ENCODE peak calls at places on chromosome 22, in nine cellular contexts. Q is NCI-H1092; P is activated naive CD8-positive, alpha-beta T cell treated with anti-CD3 and anti-CD28 coated beads, Interleukin-2, amount 50 U/mL, for 24 hours; A is anterior cingulate cortex; D is SW 1271; J is stimulated activated CD4-positive, alpha-beta T cell treated with anti-CD3 and anti-CD28 coated beads, Interleukin-4, amount 100 ng/mL, for 24 hours; R is HEK293T; T is aorta; Y is amniotic stem cell. M is an unnamed sample.

GRCh38 chr22:43136255-43136654 is 6.9 kb downstream of the MCAT start:
- DNase-seq in J (peak; percentile 28), D (no peak), Y (no peak), A (no peak), Q (no peak), P (peak; percentile 53), R (peak; percentile 65), T (no peak), M (no peak)

GRCh38 chr22:49437956-49438355 is 389.7 kb downstream of the BRD1 start:
- DNase-seq in R (no peak), Q (no peak), P (no peak), D (no peak), T (no peak), Y (no peak), J (no peak), A (no peak), M (no peak)

GRCh38 chr22:44730490-44731356 is 21.7 kb upstream of the ARHGAP8 start:
- DNase-seq in T (no peak), P (no peak), D (no peak), Q (no peak), A (no peak), J (no peak), R (no peak), Y (no peak), M (no peak)

GRCh38 chr22:48376936-48377335 is 1450.7 kb downstream of the BRD1 start:
- DNase-seq in R (no peak), J (no peak), A (no peak), T (no peak), Y (no peak), P (no peak), D (no peak), Q (no peak), M (no peak)

GRCh38 chr22:48492371-48493320 is 1335.0 kb downstream of the BRD1 start:
- DNase-seq in P (peak; percentile 43), Y (peak; percentile 27), A (peak; percentile 59), R (peak; percentile 49), J (peak; percentile 14), T (peak; percentile 57), Q (no peak), D (peak; percentile 60), M (peak; percentile 27)

GRCh38 chr22:33049125-33049729 is 9.0 kb downstream of the SYN3 start:
- DNase-seq in R (peak; percentile 84), T (peak; percentile 81), Q (peak; percentile 39), A (peak; percentile 52), J (peak; percentile 64), D (peak; percentile 39), P (peak; percentile 65), Y (peak; percentile 37), M (peak; percentile 46)

GRCh38 chr22:25085930-25086901 is 113.4 kb upstream of the CRYBB3 start:
- DNase-seq in Q (no peak), P (no peak), Y (no peak), R (no peak), D (no peak), A (no peak), T (peak; percentile 81), J (peak; percentile 37), M (no peak)

GRCh38 chr22:45904236-45904635 is 72.7 kb downstream of the WNT7B start:
- DNase-seq in R (no peak), Q (no peak), A (no peak), P (no peak), Y (no peak), D (no peak), J (no peak), T (no peak), M (no peak)

GRCh38 chr22:20083157-20083890 is 3.3 kb downstream of the DGCR8 start:
- DNase-seq in P (no peak), T (no peak), J (no peak), Y (no peak), D (no peak), R (no peak), A (no peak), Q (no peak), M (no peak)

GRCh38 chr22:35912668-35913067 is 116.0 kb downstream of the RBFOX2 start:
- DNase-seq in Y (no peak), T (no peak), Q (no peak), A (no peak), D (no peak), P (no peak), J (no peak), R (no peak), M (no peak)

GRCh38 chr22:43643362-43643761 is 168.7 kb downstream of the EFCAB6 start:
- DNase-seq in T (no peak), Q (no peak), P (no peak), J (no peak), R (no peak), Y (no peak), D (no peak), A (peak; percentile 43), M (no peak)

GRCh38 chr22:41367680-41368542 is 13.8 kb upstream of the TEF start:
- DNase-seq in A (peak; percentile 52), R (no peak), Y (peak; percentile 4), D (no peak), J (no peak), P (no peak), Q (no peak), T (peak; percentile 70), M (no peak)

GRCh38 chr22:25281675-25282345 is 62.4 kb downstream of the CRYBB2 start:
- DNase-seq in A (no peak), R (no peak), J (no peak), Q (no peak), P (no peak), D (no peak), T (no peak), Y (no peak), M (no peak)

GRCh38 chr22:20581503-20582170 is 74.2 kb downstream of the MED15 start:
- DNase-seq in P (no peak), T (no peak), J (no peak), Q (no peak), D (no peak), R (no peak), A (no peak), Y (no peak), M (no peak)

GRCh38 chr22:22691055-22691454 is 46.6 kb downstream of the GGTLC2 start:
- DNase-seq in P (no peak), D (no peak), R (no peak), J (no peak), Q (no peak), T (no peak), Y (no peak), A (no peak), M (no peak)

GRCh38 chr22:23591846-23592245 is 11.8 kb upstream of the IGLL1 start:
- DNase-seq in P (no peak), R (no peak), D (no peak), Q (no peak), T (no peak), Y (no peak), J (no peak), A (no peak), M (no peak)

GRCh38 chr22:42203609-42204008 is 66.8 kb downstream of the TCF20 start:
- DNase-seq in A (no peak), J (no peak), T (no peak), D (no peak), R (no peak), Y (no peak), Q (no peak), P (no peak), M (no peak)

GRCh38 chr22:23214398-23214797 is 34.1 kb downstream of the BCR start:
- DNase-seq in A (no peak), Y (no peak), T (peak; percentile 34), Q (no peak), D (no peak), J (no peak), P (no peak), R (no peak), M (no peak)

GRCh38 chr22:39254789-39255298 is 10.1 kb upstream of the PDGFB start:
- DNase-seq in T (peak; percentile 82), R (no peak), D (peak; percentile 29), Q (no peak), J (peak; percentile 45), P (peak; percentile 52), Y (peak; percentile 29), A (no peak), M (no peak)

GRCh38 chr22:28989035-28989464 is 72.6 kb downstream of the C22orf31 start:
- DNase-seq in T (no peak), Y (no peak), D (no peak), A (no peak), J (peak; percentile 20), P (peak; percentile 12), Q (no peak), R (no peak), M (no peak)

GRCh38 chr22:27133951-27134664 is 476.7 kb downstream of the MIAT start:
- DNase-seq in Y (peak; percentile 11), A (no peak), P (peak; percentile 16), J (no peak), D (peak; percentile 80), T (peak; percentile 75), R (no peak), Q (no peak), M (no peak)

GRCh38 chr22:20777420-20778177 is 3.7 kb downstream of the SERPIND1 start:
- DNase-seq in T (no peak), J (no peak), P (no peak), R (no peak), D (peak; percentile 65), Y (peak; percentile 2), Q (no peak), A (no peak), M (no peak)

GRCh38 chr22:45942787-45943493 is 34.0 kb downstream of the WNT7B start:
- DNase-seq in D (no peak), P (no peak), R (no peak), A (no peak), Q (no peak), J (no peak), T (no peak), Y (no peak), M (no peak)

GRCh38 chr22:36405671-36406070 is 17.9 kb upstream of the MYH9 start:
- DNase-seq in Q (no peak), P (peak; percentile 49), R (no peak), A (no peak), Y (no peak), D (no peak), T (peak; percentile 55), J (peak; percentile 43), M (no peak)

GRCh38 chr22:38768036-38768435 is 12.2 kb upstream of the SUN2 start:
- DNase-seq in T (no peak), P (no peak), J (no peak), D (no peak), Y (no peak), Q (no peak), A (no peak), R (no peak), M (no peak)

GRCh38 chr22:32880906-32881596 is 79.5 kb downstream of the TIMP3 start:
- DNase-seq in T (peak; percentile 62), J (no peak), Y (no peak), A (no peak), P (peak; percentile 8), R (peak; percentile 53), Q (peak; percentile 76), D (no peak), M (no peak)

GRCh38 chr22:50684501-50684900 is 11.9 kb downstream of the SHANK3 start:
- DNase-seq in R (no peak), Q (no peak), Y (no peak), D (no peak), A (no peak), T (no peak), P (no peak), J (peak; percentile 1), M (no peak)

GRCh38 chr22:49812838-49813237 is 14.8 kb downstream of the BRD1 start:
- DNase-seq in T (no peak), R (no peak), Q (no peak), A (no peak), J (no peak), D (no peak), Y (no peak), P (no peak), M (no peak)

GRCh38 chr22:32219030-32219429 is 14.2 kb upstream of the RFPL2 start:
- DNase-seq in J (no peak), P (no peak), Q (no peak), D (no peak), A (no peak), Y (no peak), T (no peak), R (no peak), M (no peak)

GRCh38 chr22:30251661-30252226 is 5.2 kb upstream of the LIF start:
- DNase-seq in D (no peak), A (no peak), J (no peak), Y (no peak), P (no peak), Q (no peak), R (no peak), T (no peak), M (no peak)

GRCh38 chr22:27046126-27046525 is 388.7 kb downstream of the MIAT start:
- DNase-seq in Q (no peak), D (no peak), A (no peak), R (no peak), T (no peak), J (no peak), P (no peak), Y (no peak), M (no peak)

M was measured in Panc1.